ENCODE peak calls at places on chromosomes 6 and 20, in four cellular contexts. One of them, this sample, is unnamed.

GRCh38 chr6:56193846-56194245 is 53.5 kb downstream of the COL21A1 start:
- DNase-seq in body of pancreas: no peak
- DNase-seq in EH: peak
- DNase-seq in memory B cell: no peak
- DNase-seq in this sample: peak

GRCh38 chr20:40781979-40782378 is 92.9 kb upstream of the MAFB start:
- DNase-seq in body of pancreas: no peak
- DNase-seq in EH: no peak
- DNase-seq in memory B cell: no peak
- DNase-seq in this sample: no peak

GRCh38 chr6:48736486-48737206 is 625.6 kb upstream of the PTCHD4 start:
- DNase-seq in body of pancreas: no peak
- DNase-seq in EH: peak
- DNase-seq in memory B cell: no peak
- DNase-seq in this sample: peak

GRCh38 chr6:38027685-38028373 is 208.3 kb downstream of the ZFAND3 start:
- DNase-seq in body of pancreas: no peak
- DNase-seq in EH: no peak
- DNase-seq in memory B cell: no peak
- DNase-seq in this sample: no peak

GRCh38 chr6:75199856-75200255 is 6.0 kb downstream of the COL12A1 start:
- DNase-seq in body of pancreas: no peak
- DNase-seq in EH: peak
- DNase-seq in memory B cell: no peak
- DNase-seq in this sample: peak

GRCh38 chr20:51004781-51005180 is 18.1 kb downstream of the KCNG1 start:
- DNase-seq in body of pancreas: no peak
- DNase-seq in EH: no peak
- DNase-seq in memory B cell: no peak
- DNase-seq in this sample: no peak

GRCh38 chr6:126530777-126531176 is 190.9 kb downstream of the CENPW start:
- DNase-seq in body of pancreas: no peak
- DNase-seq in EH: no peak
- DNase-seq in memory B cell: no peak
- DNase-seq in this sample: no peak

GRCh38 chr6:37663016-37663810 is 34.5 kb downstream of the MDGA1 start:
- DNase-seq in body of pancreas: no peak
- DNase-seq in EH: peak
- DNase-seq in memory B cell: no peak
- DNase-seq in this sample: no peak

GRCh38 chr6:146819596-146820320 is 221.0 kb downstream of the ADGB start:
- DNase-seq in body of pancreas: no peak
- DNase-seq in EH: no peak
- DNase-seq in memory B cell: no peak
- DNase-seq in this sample: no peak

GRCh38 chr6:25954756-25955155 is 7.8 kb upstream of the TRIM38 start:
- DNase-seq in body of pancreas: no peak
- DNase-seq in EH: no peak
- DNase-seq in memory B cell: no peak
- DNase-seq in this sample: no peak

GRCh38 chr20:20024942-20025341 is 7.8 kb downstream of the NAA20 start:
- DNase-seq in body of pancreas: no peak
- DNase-seq in EH: peak
- DNase-seq in memory B cell: no peak
- DNase-seq in this sample: no peak

GRCh38 chr6:2563635-2564034 is 187.1 kb downstream of the MYLK4 start:
- DNase-seq in body of pancreas: no peak
- DNase-seq in EH: no peak
- DNase-seq in memory B cell: no peak
- DNase-seq in this sample: no peak

GRCh38 chr6:148803979-148804378 is 57.1 kb downstream of the UST start:
- DNase-seq in body of pancreas: no peak
- DNase-seq in EH: peak
- DNase-seq in memory B cell: no peak
- DNase-seq in this sample: peak

GRCh38 chr20:38114353-38114791 is 50.7 kb downstream of the TGM2 start:
- DNase-seq in body of pancreas: no peak
- DNase-seq in EH: peak
- DNase-seq in memory B cell: no peak
- DNase-seq in this sample: peak

GRCh38 chr6:47308674-47309325 is 905 bp downstream of the TNFRSF21 start:
- DNase-seq in body of pancreas: peak
- DNase-seq in EH: peak
- DNase-seq in memory B cell: no peak
- DNase-seq in this sample: peak

GRCh38 chr6:88376759-88377387 is 210.7 kb upstream of the CNR1 start:
- DNase-seq in body of pancreas: no peak
- DNase-seq in EH: peak
- DNase-seq in memory B cell: no peak
- DNase-seq in this sample: peak

GRCh38 chr20:20226554-20226953 is 141.3 kb upstream of the INSM1 start:
- DNase-seq in body of pancreas: no peak
- DNase-seq in EH: no peak
- DNase-seq in memory B cell: no peak
- DNase-seq in this sample: no peak

GRCh38 chr6:144834426-144835038 is 549.4 kb downstream of the UTRN start:
- DNase-seq in body of pancreas: no peak
- DNase-seq in EH: no peak
- DNase-seq in memory B cell: no peak
- DNase-seq in this sample: no peak

GRCh38 chr6:79671605-79672266 is 40.6 kb downstream of the SH3BGRL2 start:
- DNase-seq in body of pancreas: peak
- DNase-seq in EH: no peak
- DNase-seq in memory B cell: no peak
- DNase-seq in this sample: peak

GRCh38 chr6:133623621-133624020 is 265.3 kb upstream of the TCF21 start:
- DNase-seq in body of pancreas: no peak
- DNase-seq in EH: no peak
- DNase-seq in memory B cell: no peak
- DNase-seq in this sample: peak

GRCh38 chr20:36071848-36072247 is 82.7 kb upstream of the EPB41L1 start:
- DNase-seq in body of pancreas: no peak
- DNase-seq in EH: no peak
- DNase-seq in memory B cell: no peak
- DNase-seq in this sample: no peak

GRCh38 chr6:98843274-98844243 is 9.2 kb downstream of the POU3F2 start:
- DNase-seq in body of pancreas: no peak
- DNase-seq in EH: no peak
- DNase-seq in memory B cell: no peak
- DNase-seq in this sample: no peak

GRCh38 chr6:18090349-18090786 is 32.1 kb downstream of the NHLRC1 start:
- DNase-seq in body of pancreas: no peak
- DNase-seq in EH: no peak
- DNase-seq in memory B cell: no peak
- DNase-seq in this sample: no peak

GRCh38 chr6:31838968-31839367 is 11.4 kb downstream of the HSPA1B start:
- DNase-seq in body of pancreas: no peak
- DNase-seq in EH: no peak
- DNase-seq in memory B cell: no peak
- DNase-seq in this sample: no peak

GRCh38 chr6:137697267-137697938 is 169.7 kb upstream of the TNFAIP3 start:
- DNase-seq in body of pancreas: peak
- DNase-seq in EH: peak
- DNase-seq in memory B cell: no peak
- DNase-seq in this sample: peak

GRCh38 chr6:15426395-15426794 is 180.5 kb downstream of the JARID2 start:
- DNase-seq in body of pancreas: no peak
- DNase-seq in EH: no peak
- DNase-seq in memory B cell: no peak
- DNase-seq in this sample: no peak

GRCh38 chr6:108594640-108595039 is 33.9 kb downstream of the FOXO3 start:
- DNase-seq in body of pancreas: peak
- DNase-seq in EH: no peak
- DNase-seq in memory B cell: no peak
- DNase-seq in this sample: no peak

GRCh38 chr20:25254986-25255680 is 7.2 kb downstream of the PYGB start:
- DNase-seq in body of pancreas: peak
- DNase-seq in EH: no peak
- DNase-seq in memory B cell: no peak
- DNase-seq in this sample: no peak